ENCODE peak calls at places on chromosomes 16 and 17, in seven cellular contexts. B is right atrium auricular region; C is breast epithelium; Y is naive thymus-derived CD4-positive, alpha-beta T cell; M is tibial artery; N is mucosa of descending colon; J is right cardiac atrium. V is an unnamed sample. For H3K4me1, the result is how much of the 10 kb centered on the place peaks cover.

GRCh38 chr17:12415031-12415430 is 250.7 kb upstream of the MYOCD start:
- DNase-seq in Y (no peak), N (no peak), C (no peak), J (no peak), B (no peak), M (no peak), V (no peak)

GRCh38 chr16:55643161-55643970 is 12.4 kb upstream of the SLC6A2 start:
- DNase-seq in N (peak), M (no peak), B (no peak), C (no peak), Y (no peak), J (peak), V (no peak)

GRCh38 chr17:68457168-68457538 is at the start of gene WIPI1:
- DNase-seq in Y (no peak), B (no peak), N (peak), M (no peak), C (peak), J (no peak), V (peak)

GRCh38 chr17:81666092-81666341 is 388 bp downstream of the OXLD1 start:
- DNase-seq in M (no peak), J (no peak), B (no peak), C (no peak), N (peak), Y (no peak), V (no peak)

GRCh38 chr17:10290046-10290445 is 82.8 kb downstream of the MYH13 start:
- DNase-seq in C (no peak), Y (no peak), J (no peak), N (peak), M (no peak), B (no peak), V (no peak)

GRCh38 chr16:81817789-81818304 is 38.8 kb downstream of the PLCG2 start:
- DNase-seq in C (no peak), M (no peak), B (no peak), Y (no peak), J (no peak), N (no peak), V (no peak)

GRCh38 chr17:40121886-40122465 is at the start of gene MSL1:
- DNase-seq in M (peak), J (peak), N (peak), C (peak), B (peak), Y (peak), V (peak)

GRCh38 chr16:58464047-58464915 is 35.7 kb upstream of the NDRG4 start:
- DNase-seq in C (no peak), B (no peak), J (peak), Y (no peak), M (no peak), N (no peak), V (no peak)

GRCh38 chr16:47644166-47644565 is 183.0 kb downstream of the PHKB start:
- DNase-seq in B (no peak), J (peak), Y (no peak), C (no peak), N (no peak), M (no peak), V (no peak)

GRCh38 chr16:51154271-51155171 is 3.5 kb upstream of the SALL1 start:
- DNase-seq in M (no peak), Y (no peak), C (no peak), N (peak), B (no peak), J (peak), V (no peak)

GRCh38 chr16:72673118-72673517 is 374.8 kb downstream of the ZFHX3 start:
- DNase-seq in M (no peak), B (no peak), C (no peak), J (no peak), N (no peak), Y (no peak), V (no peak)

GRCh38 chr17:70447588-70447987 is 278.3 kb downstream of the KCNJ2 start:
- DNase-seq in N (no peak), M (no peak), C (no peak), Y (no peak), J (no peak), B (no peak), V (no peak)

GRCh38 chr16:9134739-9135138 is 43.3 kb downstream of the HAPSTR1 start:
- DNase-seq in Y (peak), C (no peak), N (peak), M (peak), B (no peak), J (peak), V (peak)

GRCh38 chr16:27698746-27699145 is 148.8 kb downstream of the KATNIP start:
- DNase-seq in M (peak), J (no peak), Y (no peak), C (no peak), B (no peak), N (no peak), V (no peak)

GRCh38 chr17:19787733-19788357 is 39.7 kb upstream of the ALDH3A1 start:
- DNase-seq in Y (no peak), B (no peak), C (no peak), M (no peak), N (no peak), J (no peak), V (no peak)

GRCh38 chr16:4389051-4389955 is 17.7 kb downstream of the VASN start:
- DNase-seq in M (peak), C (no peak), N (no peak), J (peak), B (no peak), Y (no peak), V (no peak)

GRCh38 chr16:84115919-84116719 is 623 bp downstream of the MBTPS1 start:
- DNase-seq in N (peak), B (no peak), Y (no peak), C (peak), J (no peak), M (no peak), V (no peak)

DNA sequence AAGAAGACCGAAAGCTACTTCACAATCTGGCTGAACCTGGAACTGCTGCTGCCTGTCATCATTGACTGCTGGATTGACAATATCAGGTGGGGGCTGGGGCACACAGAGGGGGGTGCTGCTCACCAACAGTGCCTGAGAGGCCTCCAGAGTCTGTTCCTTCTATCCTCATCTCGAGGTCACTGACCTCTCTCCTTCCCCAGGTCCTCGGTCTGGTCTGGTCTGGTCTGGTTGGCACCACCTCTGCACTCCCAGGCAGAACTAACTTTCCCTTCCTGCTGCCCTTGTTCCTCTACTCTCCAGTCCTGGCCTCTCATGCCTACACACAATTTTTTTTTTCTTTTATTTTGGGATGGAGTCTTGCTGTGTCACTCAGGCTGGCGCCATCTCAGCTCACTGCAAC is 4.2 kb downstream of the PLA2G15 start:
- DNase-seq in Y (no peak), C (no peak), B (no peak), J (no peak), M (no peak), N (no peak), V (no peak)
- H3K4me1 ChIP-seq in Y (under half), C (under half), B (under half), J (under half), M (under half), N (under half), V (under half)

GRCh38 chr17:42277342-42277712 is 1.1 kb upstream of the STAT5B start:
- DNase-seq in J (no peak), M (no peak), B (no peak), C (peak), Y (no peak), N (peak), V (no peak)
- H3K4me3 ChIP-seq in J (no peak), M (peak), B (peak), C (peak), Y (no peak), N (no peak), V (peak)

DNA sequence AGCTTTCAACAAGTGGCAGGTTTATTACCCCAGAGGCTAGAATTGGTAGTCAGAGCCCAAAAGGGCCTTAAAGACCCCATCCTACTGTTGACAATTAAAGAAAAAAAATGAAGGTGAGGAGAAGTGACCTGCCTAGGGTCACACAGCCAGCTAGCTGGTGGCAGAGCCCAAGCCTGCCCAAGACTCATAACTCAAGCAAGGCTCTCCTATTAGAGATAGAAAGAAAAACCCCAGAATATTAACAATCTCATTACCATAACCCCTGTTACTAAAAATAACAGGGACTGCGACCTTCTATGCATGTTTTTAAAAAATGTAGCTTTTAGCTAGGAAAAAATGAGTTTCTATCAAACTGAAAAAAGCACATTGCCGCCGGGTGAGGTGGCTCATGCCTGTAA is 14.0 kb downstream of the HSPB9 start:
- DNase-seq in C (no peak), B (no peak), M (no peak), J (no peak), Y (no peak), N (no peak), V (no peak)
- H3K4me1 ChIP-seq in C (under half), B (under half), M (half or more), J (under half), Y (under half), N (half or more), V (half or more)

GRCh38 chr16:75461575-75461974 is 2.9 kb downstream of the TMEM170A start:
- DNase-seq in C (no peak), Y (no peak), N (no peak), B (no peak), J (no peak), M (no peak), V (no peak)

GRCh38 chr16:75464130-75464918 is at the start of gene TMEM170A:
- DNase-seq in J (peak), N (peak), Y (peak), M (peak), C (peak), B (peak), V (peak)

GRCh38 chr16:75460441-75460840 is 4.0 kb downstream of the TMEM170A start:
- DNase-seq in M (no peak), N (no peak), J (no peak), C (no peak), B (no peak), Y (no peak), V (no peak)

GRCh38 chr16:75459691-75460090 is 4.8 kb downstream of the TMEM170A start:
- DNase-seq in M (no peak), C (no peak), J (peak), Y (no peak), N (no peak), B (no peak), V (no peak)

GRCh38 chr16:75462804-75463203 is 1.7 kb downstream of the TMEM170A start:
- DNase-seq in Y (no peak), B (no peak), C (no peak), J (no peak), N (no peak), M (no peak), V (no peak)
- H3K4me3 ChIP-seq in Y (peak), B (no peak), C (peak), J (no peak), N (no peak), M (peak), V (no peak)

GRCh38 chr17:7490144-7490543 is 6.0 kb downstream of the POLR2A start:
- DNase-seq in M (no peak), N (no peak), J (no peak), C (no peak), B (no peak), Y (no peak), V (no peak)
- H3K4me1 ChIP-seq in M (under half), N (under half), J (under half), C (under half), B (under half), Y (half or more), V (under half)

DNA sequence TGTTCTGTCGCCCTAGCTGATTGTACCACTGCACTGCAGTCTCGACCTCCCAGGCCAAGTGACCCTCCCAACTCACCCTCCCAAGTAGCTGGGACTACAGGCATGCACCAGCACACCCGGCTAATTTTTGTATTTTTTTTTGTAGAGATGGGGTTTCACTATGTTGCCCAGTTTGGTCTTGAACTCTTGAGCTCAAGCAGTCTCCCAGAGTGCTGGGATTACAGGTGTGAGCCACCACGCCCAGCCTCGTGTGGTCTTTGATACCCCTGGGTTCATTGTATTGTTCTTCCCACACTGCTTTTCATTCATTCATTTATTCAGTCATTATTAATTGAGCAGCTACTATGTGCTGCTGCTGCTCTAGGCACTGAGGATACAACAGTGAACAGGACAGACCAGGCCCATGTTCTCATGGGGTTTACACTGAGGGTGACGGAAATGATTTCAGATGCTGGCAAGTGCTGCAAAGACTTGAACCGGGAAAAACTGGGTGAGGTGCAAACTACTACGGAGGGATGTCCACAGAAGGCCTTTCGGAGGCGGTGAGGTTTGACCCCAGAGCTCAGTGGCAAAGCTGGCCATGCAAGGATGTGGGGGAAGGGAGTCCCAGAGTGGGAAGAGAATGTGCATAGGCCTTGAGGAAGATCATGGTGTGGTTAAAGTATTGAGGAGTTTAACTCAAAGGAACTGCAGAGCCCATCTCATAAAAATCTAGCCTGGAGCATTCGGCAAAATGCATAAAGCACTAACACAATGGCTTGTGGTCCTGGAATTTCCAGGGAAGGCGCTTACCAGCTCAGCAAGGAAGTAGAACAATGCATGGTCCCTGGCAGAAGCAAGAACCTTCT is 10.9 kb downstream of the ABCC1 start:
- DNase-seq in M (no peak), Y (no peak), J (no peak), C (no peak), B (no peak), N (no peak), V (no peak)
- H3K4me3 ChIP-seq in M (no peak), Y (no peak), J (no peak), C (no peak), B (no peak), N (no peak), V (no peak)

GRCh38 chr16:31676731-31677130 is 149.0 kb downstream of the AHSP start:
- DNase-seq in B (no peak), J (no peak), N (no peak), Y (no peak), M (no peak), C (no peak), V (no peak)
- H3K4me1 ChIP-seq in B (under half), J (under half), N (under half), Y (under half), M (under half), C (under half), V (under half)

GRCh38 chr17:76784926-76785325 is 47.0 kb downstream of the MFSD11 start:
- DNase-seq in J (no peak), N (no peak), Y (no peak), B (no peak), M (no peak), C (no peak), V (no peak)

GRCh38 chr17:76781056-76781982 is 43.4 kb downstream of the MFSD11 start:
- DNase-seq in B (no peak), C (no peak), Y (peak), N (no peak), J (no peak), M (no peak), V (no peak)

GRCh38 chr17:76783146-76783545 is 45.2 kb downstream of the MFSD11 start:
- DNase-seq in B (no peak), J (no peak), C (no peak), M (no peak), Y (no peak), N (no peak), V (no peak)
- H3K4me3 ChIP-seq in B (no peak), J (no peak), C (no peak), M (no peak), Y (no peak), N (no peak), V (no peak)

GRCh38 chr17:44543905-44544523 is 13.3 kb upstream of the FZD2 start:
- DNase-seq in C (no peak), M (no peak), Y (no peak), B (no peak), J (no peak), N (no peak), V (no peak)

GRCh38 chr17:44543213-44543904 is 13.9 kb upstream of the FZD2 start:
- DNase-seq in Y (no peak), J (no peak), N (no peak), C (no peak), B (no peak), M (no peak), V (no peak)

GRCh38 chr17:44539664-44540063 is 17.6 kb upstream of the FZD2 start:
- DNase-seq in N (no peak), C (no peak), M (no peak), B (no peak), J (no peak), Y (no peak), V (no peak)

GRCh38 chr17:44541884-44542581 is 15.3 kb upstream of the FZD2 start:
- DNase-seq in B (no peak), M (no peak), C (no peak), N (no peak), Y (no peak), J (no peak), V (no peak)

GRCh38 chr17:44540246-44541084 is 16.8 kb upstream of the FZD2 start:
- DNase-seq in Y (no peak), B (no peak), M (no peak), J (no peak), C (no peak), N (no peak), V (no peak)
- H3K4me1 ChIP-seq in Y (under half), B (under half), M (under half), J (under half), C (under half), N (under half), V (under half)